ENCODE peak calls at places on chromosome 7, in five cellular contexts. One of them, this sample, is unnamed.

GRCh38 chr7:5634107-5634950 is 147.1 kb downstream of the RNF216 start:
- DNase-seq in endothelial cell: peak; percentile 52
- DNase-seq in mesothelial cell of epicardium: no peak
- DNase-seq in transverse colon: peak; percentile 65
- DNase-seq in H9: peak; percentile 87
- DNase-seq in this sample: no peak

GRCh38 chr7:18508441-18509427 is 13.2 kb downstream of the HDAC9 start:
- DNase-seq in H9: no peak
- DNase-seq in mesothelial cell of epicardium: no peak
- DNase-seq in endothelial cell: no peak
- DNase-seq in transverse colon: no peak
- DNase-seq in this sample: peak; percentile 87

GRCh38 chr7:450741-451140 is 68.9 kb downstream of the PDGFA start:
- DNase-seq in H9: no peak
- DNase-seq in transverse colon: no peak
- DNase-seq in endothelial cell: no peak
- DNase-seq in mesothelial cell of epicardium: no peak
- DNase-seq in this sample: no peak

GRCh38 chr7:155764432-155764798 is 47.8 kb downstream of the SHH start:
- DNase-seq in H9: no peak
- DNase-seq in endothelial cell: no peak
- DNase-seq in mesothelial cell of epicardium: no peak
- DNase-seq in transverse colon: no peak
- DNase-seq in this sample: no peak

GRCh38 chr7:70183278-70183677 is 585.0 kb downstream of the AUTS2 start:
- DNase-seq in endothelial cell: no peak
- DNase-seq in H9: no peak
- DNase-seq in mesothelial cell of epicardium: no peak
- DNase-seq in transverse colon: peak; percentile 11
- DNase-seq in this sample: no peak

GRCh38 chr7:84529480-84530205 is 335.1 kb upstream of the SEMA3A start:
- DNase-seq in mesothelial cell of epicardium: no peak
- DNase-seq in transverse colon: no peak
- DNase-seq in endothelial cell: no peak
- DNase-seq in H9: no peak
- DNase-seq in this sample: peak; percentile 72

GRCh38 chr7:159084069-159084801 is 60.4 kb downstream of the VIPR2 start:
- DNase-seq in transverse colon: peak; percentile 4
- DNase-seq in endothelial cell: no peak
- DNase-seq in H9: peak; percentile 24
- DNase-seq in mesothelial cell of epicardium: peak; percentile 11
- DNase-seq in this sample: no peak

GRCh38 chr7:154853727-154854095 is 149.2 kb downstream of the PAXIP1 start:
- DNase-seq in mesothelial cell of epicardium: no peak
- DNase-seq in H9: no peak
- DNase-seq in endothelial cell: no peak
- DNase-seq in transverse colon: no peak
- DNase-seq in this sample: no peak

GRCh38 chr7:51702673-51703072 is 386.1 kb upstream of the COBL start:
- DNase-seq in endothelial cell: no peak
- DNase-seq in mesothelial cell of epicardium: no peak
- DNase-seq in H9: no peak
- DNase-seq in transverse colon: no peak
- DNase-seq in this sample: no peak

GRCh38 chr7:42522227-42522991 is 285.4 kb upstream of the GLI3 start:
- DNase-seq in mesothelial cell of epicardium: no peak
- DNase-seq in transverse colon: peak; percentile 12
- DNase-seq in H9: peak; percentile 54
- DNase-seq in endothelial cell: no peak
- DNase-seq in this sample: no peak

GRCh38 chr7:46229409-46229808 is 308.3 kb upstream of the IGFBP3 start:
- DNase-seq in mesothelial cell of epicardium: no peak
- DNase-seq in H9: no peak
- DNase-seq in endothelial cell: no peak
- DNase-seq in transverse colon: no peak
- DNase-seq in this sample: peak; percentile 68

GRCh38 chr7:92246363-92247101 is 758 bp downstream of the ANKIB1 start:
- DNase-seq in endothelial cell: peak; percentile 25
- DNase-seq in mesothelial cell of epicardium: no peak
- DNase-seq in H9: peak; percentile 73
- DNase-seq in transverse colon: peak; percentile 15
- DNase-seq in this sample: peak; percentile 27

GRCh38 chr7:43071604-43072003 is 40.8 kb upstream of the HECW1 start:
- DNase-seq in mesothelial cell of epicardium: no peak
- DNase-seq in endothelial cell: peak; percentile 44
- DNase-seq in H9: peak; percentile 91
- DNase-seq in transverse colon: no peak
- DNase-seq in this sample: peak; percentile 21

GRCh38 chr7:137626469-137627067 is 220.2 kb downstream of the DGKI start:
- DNase-seq in transverse colon: peak; percentile 28
- DNase-seq in mesothelial cell of epicardium: peak; percentile 34
- DNase-seq in H9: peak; percentile 76
- DNase-seq in endothelial cell: peak; percentile 70
- DNase-seq in this sample: peak; percentile 73

DNA sequence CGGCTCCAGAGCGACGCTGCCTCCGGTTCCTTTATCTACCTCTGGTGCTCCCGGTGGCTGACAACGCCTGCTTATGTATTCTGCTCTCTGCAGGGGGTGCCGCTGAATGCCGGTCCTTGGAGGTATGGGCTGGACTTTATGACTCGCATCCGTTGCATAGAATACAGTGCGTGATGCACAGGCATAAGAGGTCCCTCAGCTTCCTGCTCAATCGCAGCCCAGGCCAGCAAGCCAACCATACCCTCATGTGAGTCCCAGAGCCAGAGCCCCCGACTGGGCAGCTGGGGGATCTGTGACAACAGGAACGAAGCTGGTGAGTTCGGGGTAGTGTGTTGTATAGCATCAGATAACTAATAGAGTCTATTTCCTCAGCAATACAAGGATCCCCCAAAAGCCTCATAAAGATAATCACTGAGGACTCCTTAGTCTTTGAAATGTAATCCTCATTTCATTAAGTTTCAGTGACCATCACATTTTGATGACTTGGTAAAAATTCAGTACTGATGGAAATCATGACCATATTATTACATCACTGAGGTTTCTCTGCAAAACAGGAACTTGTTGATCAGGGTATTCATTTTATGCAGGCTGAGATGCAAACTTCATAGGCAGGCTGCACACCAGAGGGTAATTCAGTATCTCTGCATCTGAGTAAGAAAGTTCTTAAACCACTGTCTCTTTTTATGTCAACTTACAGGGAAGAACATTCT is 607.8 kb downstream of the PTPRN2 start:
- DNase-seq in H9: peak; percentile 55
- DNase-seq in endothelial cell: no peak
- DNase-seq in transverse colon: no peak
- DNase-seq in mesothelial cell of epicardium: no peak
- DNase-seq in this sample: no peak
- TF ChIP-seq CTCF in H9: peak; percentile 65
- TF ChIP-seq CTCF in endothelial cell: no peak
- TF ChIP-seq CTCF in transverse colon: no peak
- TF ChIP-seq CTCF in mesothelial cell of epicardium: no peak
- TF ChIP-seq CTCF in this sample: no peak

DNA sequence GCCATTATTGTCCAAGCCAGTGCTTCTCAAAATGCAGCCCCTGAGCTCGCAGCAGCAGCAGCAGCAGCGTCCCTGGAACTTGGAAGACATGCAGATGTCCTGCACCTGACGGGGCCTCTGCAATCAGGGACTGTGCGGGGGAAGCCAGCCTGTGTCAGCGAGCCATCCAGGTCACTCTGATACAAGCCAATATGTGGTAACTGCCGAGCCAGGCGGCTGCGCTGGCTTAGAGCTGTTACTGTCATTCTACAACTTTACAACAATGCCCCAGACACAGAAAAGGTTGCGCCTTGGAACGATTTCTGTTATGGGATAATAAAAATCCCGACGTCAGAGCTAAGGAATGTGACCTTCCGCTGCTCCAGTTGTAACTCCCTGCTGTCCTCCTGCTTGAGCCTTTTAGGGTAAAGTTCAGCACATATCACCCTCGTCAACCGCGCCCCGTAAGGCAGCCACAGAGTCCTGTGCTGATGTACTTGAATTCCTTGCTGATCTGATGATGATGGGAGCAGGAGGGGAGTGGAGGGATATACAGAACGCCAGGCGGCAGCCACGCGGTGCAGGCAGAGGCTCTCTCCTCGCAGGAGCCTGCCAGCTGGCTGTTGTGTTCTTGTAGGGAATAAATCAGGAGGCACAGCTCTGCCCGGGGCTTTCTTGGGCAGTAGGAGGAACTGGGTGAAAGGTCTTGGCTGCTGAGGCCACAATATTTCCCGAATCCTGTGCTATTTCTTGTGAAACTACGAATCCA is 20.0 kb upstream of the CRYGN start:
- DNase-seq in transverse colon: peak; percentile 87
- DNase-seq in endothelial cell: no peak
- DNase-seq in mesothelial cell of epicardium: no peak
- DNase-seq in H9: peak; percentile 61
- DNase-seq in this sample: peak; percentile 85
- TF ChIP-seq CTCF in transverse colon: peak; percentile 15
- TF ChIP-seq CTCF in endothelial cell: no peak
- TF ChIP-seq CTCF in mesothelial cell of epicardium: no peak
- TF ChIP-seq CTCF in H9: no peak
- TF ChIP-seq CTCF in this sample: peak; percentile 24

GRCh38 chr7:3393862-3394261 is 92.8 kb downstream of the SDK1 start:
- DNase-seq in endothelial cell: no peak
- DNase-seq in H9: no peak
- DNase-seq in transverse colon: no peak
- DNase-seq in mesothelial cell of epicardium: no peak
- DNase-seq in this sample: peak; percentile 24

GRCh38 chr7:3397324-3397723 is 96.3 kb downstream of the SDK1 start:
- DNase-seq in H9: no peak
- DNase-seq in transverse colon: no peak
- DNase-seq in mesothelial cell of epicardium: no peak
- DNase-seq in endothelial cell: no peak
- DNase-seq in this sample: no peak

GRCh38 chr7:3404490-3404889 is 103.4 kb downstream of the SDK1 start:
- DNase-seq in transverse colon: no peak
- DNase-seq in H9: no peak
- DNase-seq in mesothelial cell of epicardium: no peak
- DNase-seq in endothelial cell: no peak
- DNase-seq in this sample: peak; percentile 31

GRCh38 chr7:3399858-3400257 is 98.8 kb downstream of the SDK1 start:
- DNase-seq in transverse colon: no peak
- DNase-seq in mesothelial cell of epicardium: no peak
- DNase-seq in H9: peak; percentile 91
- DNase-seq in endothelial cell: peak; percentile 58
- DNase-seq in this sample: peak; percentile 47
- TF ChIP-seq CTCF in transverse colon: no peak
- TF ChIP-seq CTCF in mesothelial cell of epicardium: no peak
- TF ChIP-seq CTCF in H9: peak; percentile 86
- TF ChIP-seq CTCF in endothelial cell: peak; percentile 40
- TF ChIP-seq CTCF in this sample: no peak

DNA sequence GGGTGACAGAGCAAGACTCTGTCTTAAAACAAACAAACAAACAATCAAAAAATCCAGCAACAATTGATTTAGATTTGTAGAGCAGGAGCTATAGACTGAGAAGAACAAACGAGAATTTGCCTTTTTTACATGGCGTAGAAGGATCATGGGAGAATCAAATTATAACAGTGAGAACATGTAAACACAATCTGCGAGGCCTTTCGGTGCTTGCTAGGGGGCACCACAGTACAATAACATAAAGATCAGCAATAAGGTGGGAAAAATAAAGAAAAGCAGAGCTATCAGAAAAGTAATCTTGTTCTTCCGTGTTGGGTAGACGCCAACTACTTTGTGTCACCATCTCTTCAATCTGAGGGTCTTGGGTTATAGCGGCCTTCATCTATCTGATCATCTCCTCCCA is 82.2 kb downstream of the NOD1 start:
- DNase-seq in endothelial cell: no peak
- DNase-seq in mesothelial cell of epicardium: no peak
- DNase-seq in H9: no peak
- DNase-seq in transverse colon: no peak
- DNase-seq in this sample: peak; percentile 5
- TF ChIP-seq CTCF in endothelial cell: no peak
- TF ChIP-seq CTCF in mesothelial cell of epicardium: no peak
- TF ChIP-seq CTCF in H9: peak; percentile 44
- TF ChIP-seq CTCF in transverse colon: no peak
- TF ChIP-seq CTCF in this sample: no peak

GRCh38 chr7:101031082-101031481 is 11.2 kb downstream of the MUC17 start:
- DNase-seq in mesothelial cell of epicardium: no peak
- DNase-seq in transverse colon: peak; percentile 21
- DNase-seq in endothelial cell: no peak
- DNase-seq in H9: peak; percentile 74
- DNase-seq in this sample: peak; percentile 7
- TF ChIP-seq CTCF in mesothelial cell of epicardium: no peak
- TF ChIP-seq CTCF in transverse colon: no peak
- TF ChIP-seq CTCF in endothelial cell: no peak
- TF ChIP-seq CTCF in H9: peak; percentile 62
- TF ChIP-seq CTCF in this sample: no peak

DNA sequence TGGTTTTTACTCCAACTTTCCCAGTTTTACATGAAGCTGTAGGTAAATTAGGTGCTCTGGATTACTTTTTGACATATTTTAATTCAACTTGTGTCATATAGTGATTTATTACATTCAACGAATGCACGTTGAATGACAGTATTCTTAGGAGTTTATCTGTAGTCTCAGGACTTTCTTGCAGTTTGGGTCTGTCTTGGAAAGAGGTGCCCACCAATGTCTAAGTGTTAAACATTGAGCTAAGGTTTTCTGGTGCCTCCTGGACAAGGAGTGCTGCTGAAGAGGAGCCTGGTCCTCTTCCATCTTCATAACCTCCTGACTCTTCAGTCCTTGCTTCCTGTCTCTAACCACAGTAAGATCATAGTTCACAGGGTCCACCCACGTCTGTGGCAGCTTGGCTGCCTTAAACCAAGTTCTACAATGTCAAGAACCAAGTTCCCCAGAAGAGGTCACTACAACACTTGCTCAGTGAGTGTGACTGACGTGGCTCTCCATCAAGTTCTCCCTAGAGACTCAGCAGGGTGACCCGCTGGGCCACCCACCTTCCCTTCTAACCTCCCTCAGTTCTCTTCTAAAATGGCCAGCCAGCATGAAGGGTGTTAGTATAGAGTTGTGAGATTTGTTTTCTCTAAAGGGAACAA is 6.1 kb downstream of the NPY start:
- DNase-seq in endothelial cell: peak; percentile 24
- DNase-seq in mesothelial cell of epicardium: no peak
- DNase-seq in H9: peak; percentile 66
- DNase-seq in transverse colon: no peak
- DNase-seq in this sample: peak; percentile 74
- TF ChIP-seq CTCF in endothelial cell: no peak
- TF ChIP-seq CTCF in mesothelial cell of epicardium: no peak
- TF ChIP-seq CTCF in H9: peak; percentile 76
- TF ChIP-seq CTCF in transverse colon: peak; percentile 8
- TF ChIP-seq CTCF in this sample: peak; percentile 64

GRCh38 chr7:76512941-76513816 is 2.8 kb downstream of the UPK3B start:
- DNase-seq in H9: peak; percentile 76
- DNase-seq in transverse colon: no peak
- DNase-seq in endothelial cell: peak; percentile 64
- DNase-seq in mesothelial cell of epicardium: no peak
- DNase-seq in this sample: peak; percentile 16

GRCh38 chr7:76509931-76510877 is at the start of gene UPK3B:
- DNase-seq in transverse colon: no peak
- DNase-seq in endothelial cell: no peak
- DNase-seq in mesothelial cell of epicardium: no peak
- DNase-seq in H9: peak; percentile 73
- DNase-seq in this sample: no peak

GRCh38 chr7:76513817-76514799 is 3.8 kb downstream of the UPK3B start:
- DNase-seq in H9: peak; percentile 21
- DNase-seq in endothelial cell: no peak
- DNase-seq in mesothelial cell of epicardium: no peak
- DNase-seq in transverse colon: no peak
- DNase-seq in this sample: no peak

GRCh38 chr7:76514926-76515325 is 4.6 kb downstream of the UPK3B start:
- DNase-seq in transverse colon: no peak
- DNase-seq in endothelial cell: no peak
- DNase-seq in mesothelial cell of epicardium: no peak
- DNase-seq in H9: peak; percentile 20
- DNase-seq in this sample: no peak

GRCh38 chr7:76515999-76516443 is 5.7 kb downstream of the UPK3B start:
- DNase-seq in endothelial cell: peak; percentile 78
- DNase-seq in mesothelial cell of epicardium: no peak
- DNase-seq in H9: no peak
- DNase-seq in transverse colon: peak; percentile 48
- DNase-seq in this sample: peak; percentile 52
- TF ChIP-seq CTCF in endothelial cell: peak; percentile 65
- TF ChIP-seq CTCF in mesothelial cell of epicardium: no peak
- TF ChIP-seq CTCF in H9: no peak
- TF ChIP-seq CTCF in transverse colon: peak; percentile 91
- TF ChIP-seq CTCF in this sample: peak; percentile 93